ENCODE peak calls at places on chromosomes 4 and X, in nine cellular contexts. One of them, this sample, is unnamed.

GRCh38 chr4:22490718-22491330 is 25.0 kb downstream of the ADGRA3 start:
- DNase-seq in transverse colon: peak; percentile 50
- DNase-seq in MM.1S: no peak
- DNase-seq in mammary epithelial cell: no peak
- DNase-seq in mesothelial cell of epicardium: no peak
- DNase-seq in Calu3: no peak
- DNase-seq in thoracic aorta: no peak
- DNase-seq in mucosa of descending colon: peak; percentile 64
- DNase-seq in cardiac muscle cell: no peak
- DNase-seq in this sample: no peak

GRCh38 chrX:24364851-24365538 is 4.6 kb downstream of the SUPT20HL1 start:
- DNase-seq in transverse colon: no peak
- DNase-seq in MM.1S: no peak
- DNase-seq in mammary epithelial cell: no peak
- DNase-seq in mesothelial cell of epicardium: no peak
- DNase-seq in Calu3: no peak
- DNase-seq in thoracic aorta: no peak
- DNase-seq in mucosa of descending colon: no peak
- DNase-seq in cardiac muscle cell: no peak
- DNase-seq in this sample: no peak

GRCh38 chr4:151004222-151004621 is 10.9 kb downstream of the LRBA start:
- DNase-seq in transverse colon: no peak
- DNase-seq in MM.1S: no peak
- DNase-seq in mammary epithelial cell: peak; percentile 77
- DNase-seq in mesothelial cell of epicardium: no peak
- DNase-seq in Calu3: no peak
- DNase-seq in thoracic aorta: no peak
- DNase-seq in mucosa of descending colon: no peak
- DNase-seq in cardiac muscle cell: no peak
- DNase-seq in this sample: no peak

GRCh38 chrX:150504399-150505186 is 63.8 kb upstream of the MTM1 start:
- DNase-seq in transverse colon: no peak
- DNase-seq in MM.1S: no peak
- DNase-seq in mammary epithelial cell: no peak
- DNase-seq in mesothelial cell of epicardium: no peak
- DNase-seq in Calu3: no peak
- DNase-seq in thoracic aorta: no peak
- DNase-seq in mucosa of descending colon: no peak
- DNase-seq in cardiac muscle cell: no peak
- DNase-seq in this sample: no peak

GRCh38 chr4:1035510-1035909 is 24.1 kb downstream of the FGFRL1 start:
- DNase-seq in transverse colon: peak; percentile 38
- DNase-seq in MM.1S: no peak
- DNase-seq in mammary epithelial cell: no peak
- DNase-seq in mesothelial cell of epicardium: no peak
- DNase-seq in Calu3: peak; percentile 69
- DNase-seq in thoracic aorta: no peak
- DNase-seq in mucosa of descending colon: no peak
- DNase-seq in cardiac muscle cell: no peak
- DNase-seq in this sample: no peak

GRCh38 chr4:85952982-85953650 is 406.7 kb downstream of the MAPK10 start:
- DNase-seq in transverse colon: no peak
- DNase-seq in MM.1S: no peak
- DNase-seq in mammary epithelial cell: no peak
- DNase-seq in mesothelial cell of epicardium: no peak
- DNase-seq in Calu3: no peak
- DNase-seq in thoracic aorta: no peak
- DNase-seq in mucosa of descending colon: no peak
- DNase-seq in cardiac muscle cell: no peak
- DNase-seq in this sample: no peak

GRCh38 chr4:30950737-30951136 is 230.6 kb downstream of the PCDH7 start:
- DNase-seq in transverse colon: no peak
- DNase-seq in MM.1S: no peak
- DNase-seq in mammary epithelial cell: peak; percentile 99
- DNase-seq in mesothelial cell of epicardium: no peak
- DNase-seq in Calu3: peak; percentile 3
- DNase-seq in thoracic aorta: no peak
- DNase-seq in mucosa of descending colon: peak; percentile 40
- DNase-seq in cardiac muscle cell: no peak
- DNase-seq in this sample: no peak

GRCh38 chr4:27666943-27667342 is 806.3 kb downstream of the STIM2 start:
- DNase-seq in transverse colon: no peak
- DNase-seq in MM.1S: no peak
- DNase-seq in mammary epithelial cell: peak; percentile 3
- DNase-seq in mesothelial cell of epicardium: no peak
- DNase-seq in Calu3: peak; percentile 4
- DNase-seq in thoracic aorta: no peak
- DNase-seq in mucosa of descending colon: no peak
- DNase-seq in cardiac muscle cell: no peak
- DNase-seq in this sample: no peak

GRCh38 chrX:69616520-69617203 is 749 bp downstream of the EDA start:
- DNase-seq in transverse colon: peak; percentile 18
- DNase-seq in MM.1S: peak; percentile 12
- DNase-seq in mammary epithelial cell: no peak
- DNase-seq in mesothelial cell of epicardium: peak; percentile 43
- DNase-seq in Calu3: peak; percentile 30
- DNase-seq in thoracic aorta: no peak
- DNase-seq in mucosa of descending colon: peak; percentile 12
- DNase-seq in cardiac muscle cell: peak; percentile 16
- DNase-seq in this sample: peak; percentile 70

GRCh38 chrX:97860206-97860605 is 976.5 kb downstream of the RPA4 start:
- DNase-seq in transverse colon: no peak
- DNase-seq in MM.1S: no peak
- DNase-seq in mammary epithelial cell: peak; percentile 4
- DNase-seq in mesothelial cell of epicardium: no peak
- DNase-seq in Calu3: no peak
- DNase-seq in thoracic aorta: no peak
- DNase-seq in mucosa of descending colon: no peak
- DNase-seq in cardiac muscle cell: no peak
- DNase-seq in this sample: no peak

GRCh38 chr4:126627255-126627654 is 1005.5 kb upstream of the INTU start:
- DNase-seq in transverse colon: no peak
- DNase-seq in MM.1S: no peak
- DNase-seq in mammary epithelial cell: peak; percentile 12
- DNase-seq in mesothelial cell of epicardium: no peak
- DNase-seq in Calu3: no peak
- DNase-seq in thoracic aorta: no peak
- DNase-seq in mucosa of descending colon: no peak
- DNase-seq in cardiac muscle cell: peak; percentile 34
- DNase-seq in this sample: no peak

GRCh38 chr4:6331018-6331417 is 61.4 kb downstream of the WFS1 start:
- DNase-seq in transverse colon: peak; percentile 23
- DNase-seq in MM.1S: peak; percentile 47
- DNase-seq in mammary epithelial cell: no peak
- DNase-seq in mesothelial cell of epicardium: no peak
- DNase-seq in Calu3: peak; percentile 40
- DNase-seq in thoracic aorta: no peak
- DNase-seq in mucosa of descending colon: peak; percentile 33
- DNase-seq in cardiac muscle cell: no peak
- DNase-seq in this sample: no peak

GRCh38 chrX:53313746-53314105 is 32.3 kb upstream of the IQSEC2 start:
- DNase-seq in transverse colon: no peak
- DNase-seq in MM.1S: no peak
- DNase-seq in mammary epithelial cell: no peak
- DNase-seq in mesothelial cell of epicardium: no peak
- DNase-seq in Calu3: no peak
- DNase-seq in thoracic aorta: no peak
- DNase-seq in mucosa of descending colon: no peak
- DNase-seq in cardiac muscle cell: no peak
- DNase-seq in this sample: no peak

GRCh38 chr4:751676-752075 is 46.0 kb downstream of the PCGF3 start:
- DNase-seq in transverse colon: no peak
- DNase-seq in MM.1S: no peak
- DNase-seq in mammary epithelial cell: no peak
- DNase-seq in mesothelial cell of epicardium: no peak
- DNase-seq in Calu3: no peak
- DNase-seq in thoracic aorta: no peak
- DNase-seq in mucosa of descending colon: no peak
- DNase-seq in cardiac muscle cell: no peak
- DNase-seq in this sample: peak; percentile 81

GRCh38 chrX:131792356-131792749 is 230.7 kb upstream of the STK26 start:
- DNase-seq in transverse colon: peak; percentile 94
- DNase-seq in MM.1S: peak; percentile 92
- DNase-seq in mammary epithelial cell: peak; percentile 91
- DNase-seq in mesothelial cell of epicardium: no peak
- DNase-seq in Calu3: no peak
- DNase-seq in thoracic aorta: no peak
- DNase-seq in mucosa of descending colon: no peak
- DNase-seq in cardiac muscle cell: no peak
- DNase-seq in this sample: no peak

GRCh38 chr4:47215759-47216158 is 184.4 kb downstream of the GABRB1 start:
- DNase-seq in transverse colon: no peak
- DNase-seq in MM.1S: no peak
- DNase-seq in mammary epithelial cell: no peak
- DNase-seq in mesothelial cell of epicardium: no peak
- DNase-seq in Calu3: no peak
- DNase-seq in thoracic aorta: no peak
- DNase-seq in mucosa of descending colon: no peak
- DNase-seq in cardiac muscle cell: no peak
- DNase-seq in this sample: no peak

GRCh38 chrX:115560978-115561604 is at the start of gene PLS3:
- DNase-seq in transverse colon: peak; percentile 72
- DNase-seq in MM.1S: peak; percentile 42
- DNase-seq in mammary epithelial cell: peak; percentile 81
- DNase-seq in mesothelial cell of epicardium: peak; percentile 86
- DNase-seq in Calu3: peak; percentile 88
- DNase-seq in thoracic aorta: peak; percentile 36
- DNase-seq in mucosa of descending colon: peak; percentile 77
- DNase-seq in cardiac muscle cell: peak; percentile 94
- DNase-seq in this sample: peak; percentile 98

GRCh38 chr4:115515379-115516171 is 402.2 kb upstream of the NDST4 start:
- DNase-seq in transverse colon: no peak
- DNase-seq in MM.1S: peak; percentile 84
- DNase-seq in mammary epithelial cell: no peak
- DNase-seq in mesothelial cell of epicardium: no peak
- DNase-seq in Calu3: no peak
- DNase-seq in thoracic aorta: no peak
- DNase-seq in mucosa of descending colon: no peak
- DNase-seq in cardiac muscle cell: no peak
- DNase-seq in this sample: no peak

GRCh38 chr4:8537041-8537461 is 43.1 kb upstream of the GPR78 start:
- DNase-seq in transverse colon: peak; percentile 72
- DNase-seq in MM.1S: no peak
- DNase-seq in mammary epithelial cell: peak; percentile 97
- DNase-seq in mesothelial cell of epicardium: no peak
- DNase-seq in Calu3: peak; percentile 61
- DNase-seq in thoracic aorta: peak; percentile 14
- DNase-seq in mucosa of descending colon: peak; percentile 74
- DNase-seq in cardiac muscle cell: no peak
- DNase-seq in this sample: peak; percentile 39

GRCh38 chrX:113522814-113523213 is 682.2 kb upstream of the AMOT start:
- DNase-seq in transverse colon: no peak
- DNase-seq in MM.1S: no peak
- DNase-seq in mammary epithelial cell: no peak
- DNase-seq in mesothelial cell of epicardium: no peak
- DNase-seq in Calu3: no peak
- DNase-seq in thoracic aorta: no peak
- DNase-seq in mucosa of descending colon: no peak
- DNase-seq in cardiac muscle cell: no peak
- DNase-seq in this sample: no peak

GRCh38 chr4:105520819-105521790 is 31.3 kb upstream of the ARHGEF38 start:
- DNase-seq in transverse colon: peak; percentile 45
- DNase-seq in MM.1S: peak; percentile 63
- DNase-seq in mammary epithelial cell: peak; percentile 36
- DNase-seq in mesothelial cell of epicardium: peak; percentile 45
- DNase-seq in Calu3: peak; percentile 55
- DNase-seq in thoracic aorta: no peak
- DNase-seq in mucosa of descending colon: peak; percentile 87
- DNase-seq in cardiac muscle cell: peak; percentile 63
- DNase-seq in this sample: no peak

GRCh38 chr4:99202536-99202935 is 16.5 kb downstream of the ADH6 start:
- DNase-seq in transverse colon: no peak
- DNase-seq in MM.1S: no peak
- DNase-seq in mammary epithelial cell: no peak
- DNase-seq in mesothelial cell of epicardium: no peak
- DNase-seq in Calu3: no peak
- DNase-seq in thoracic aorta: no peak
- DNase-seq in mucosa of descending colon: no peak
- DNase-seq in cardiac muscle cell: no peak
- DNase-seq in this sample: no peak

GRCh38 chrX:34848281-34848680 is 94.3 kb upstream of the FAM47B start:
- DNase-seq in transverse colon: no peak
- DNase-seq in MM.1S: no peak
- DNase-seq in mammary epithelial cell: peak; percentile 55
- DNase-seq in mesothelial cell of epicardium: no peak
- DNase-seq in Calu3: no peak
- DNase-seq in thoracic aorta: no peak
- DNase-seq in mucosa of descending colon: no peak
- DNase-seq in cardiac muscle cell: no peak
- DNase-seq in this sample: no peak

GRCh38 chrX:16873106-16873505 is 2.9 kb upstream of the RBBP7 start:
- DNase-seq in transverse colon: no peak
- DNase-seq in MM.1S: no peak
- DNase-seq in mammary epithelial cell: peak; percentile 23
- DNase-seq in mesothelial cell of epicardium: no peak
- DNase-seq in Calu3: no peak
- DNase-seq in thoracic aorta: no peak
- DNase-seq in mucosa of descending colon: peak; percentile 11
- DNase-seq in cardiac muscle cell: no peak
- DNase-seq in this sample: no peak
- TF ChIP-seq CTCF in transverse colon: no peak
- TF ChIP-seq CTCF in MM.1S: no peak
- TF ChIP-seq CTCF in mammary epithelial cell: no peak
- TF ChIP-seq CTCF in mesothelial cell of epicardium: no peak
- TF ChIP-seq CTCF in Calu3: no peak
- TF ChIP-seq CTCF in thoracic aorta: no peak
- TF ChIP-seq CTCF in mucosa of descending colon: no peak
- TF ChIP-seq CTCF in cardiac muscle cell: no peak
- TF ChIP-seq CTCF in this sample: no peak

GRCh38 chr4:101730291-101731117 is 60.0 kb upstream of the BANK1 start:
- DNase-seq in transverse colon: peak; percentile 69
- DNase-seq in MM.1S: peak; percentile 67
- DNase-seq in mammary epithelial cell: peak; percentile 53
- DNase-seq in mesothelial cell of epicardium: peak; percentile 39
- DNase-seq in Calu3: peak; percentile 60
- DNase-seq in thoracic aorta: peak; percentile 3
- DNase-seq in mucosa of descending colon: peak; percentile 87
- DNase-seq in cardiac muscle cell: peak; percentile 73
- DNase-seq in this sample: no peak
- TF ChIP-seq CTCF in transverse colon: peak; percentile 78
- TF ChIP-seq CTCF in MM.1S: peak; percentile 70
- TF ChIP-seq CTCF in mammary epithelial cell: peak; percentile 81
- TF ChIP-seq CTCF in mesothelial cell of epicardium: peak; percentile 61
- TF ChIP-seq CTCF in Calu3: peak; percentile 31
- TF ChIP-seq CTCF in thoracic aorta: peak; percentile 37
- TF ChIP-seq CTCF in mucosa of descending colon: peak; percentile 27
- TF ChIP-seq CTCF in cardiac muscle cell: peak; percentile 65
- TF ChIP-seq CTCF in this sample: peak; percentile 84

GRCh38 chr4:3771932-3772495 is 5.8 kb downstream of the ADRA2C start:
- DNase-seq in transverse colon: no peak
- DNase-seq in MM.1S: no peak
- DNase-seq in mammary epithelial cell: no peak
- DNase-seq in mesothelial cell of epicardium: no peak
- DNase-seq in Calu3: no peak
- DNase-seq in thoracic aorta: no peak
- DNase-seq in mucosa of descending colon: no peak
- DNase-seq in cardiac muscle cell: no peak
- DNase-seq in this sample: no peak
- TF ChIP-seq CTCF in transverse colon: no peak
- TF ChIP-seq CTCF in MM.1S: no peak
- TF ChIP-seq CTCF in mammary epithelial cell: no peak
- TF ChIP-seq CTCF in mesothelial cell of epicardium: no peak
- TF ChIP-seq CTCF in Calu3: no peak
- TF ChIP-seq CTCF in thoracic aorta: no peak
- TF ChIP-seq CTCF in mucosa of descending colon: no peak
- TF ChIP-seq CTCF in cardiac muscle cell: no peak
- TF ChIP-seq CTCF in this sample: no peak

GRCh38 chr4:26150948-26151347 is 169.9 kb upstream of the RBPJ start:
- DNase-seq in transverse colon: no peak
- DNase-seq in MM.1S: no peak
- DNase-seq in mammary epithelial cell: peak; percentile 5
- DNase-seq in mesothelial cell of epicardium: no peak
- DNase-seq in Calu3: no peak
- DNase-seq in thoracic aorta: no peak
- DNase-seq in mucosa of descending colon: no peak
- DNase-seq in cardiac muscle cell: no peak
- DNase-seq in this sample: no peak
- TF ChIP-seq CTCF in transverse colon: no peak
- TF ChIP-seq CTCF in MM.1S: no peak
- TF ChIP-seq CTCF in mammary epithelial cell: peak; percentile 17
- TF ChIP-seq CTCF in mesothelial cell of epicardium: no peak
- TF ChIP-seq CTCF in Calu3: no peak
- TF ChIP-seq CTCF in thoracic aorta: no peak
- TF ChIP-seq CTCF in mucosa of descending colon: no peak
- TF ChIP-seq CTCF in cardiac muscle cell: no peak
- TF ChIP-seq CTCF in this sample: no peak